ENCODE peak calls at places on chromosomes 13 and 19, in four cellular contexts. Y, Z, N and X are unnamed samples.

GRCh38 chr19:30871979-30872378 is 477.3 kb downstream of the TSHZ3 start:
- DNase-seq in Y (no peak), N (no peak), Z (no peak), X (no peak)

GRCh38 chr13:40345654-40346372 is 320.6 kb downstream of the FOXO1 start:
- DNase-seq in Z (no peak), Y (no peak), N (no peak), X (no peak)

GRCh38 chr13:26971990-26972888 is 199.4 kb downstream of the USP12 start:
- DNase-seq in Z (peak; percentile 51), Y (no peak), N (no peak), X (no peak)

GRCh38 chr19:28026636-28027035 is 1186.3 kb downstream of the UQCRFS1 start:
- DNase-seq in N (no peak), Y (no peak), Z (no peak), X (no peak)

GRCh38 chr13:76799696-76800095 is 86.5 kb downstream of the KCTD12 start:
- DNase-seq in Y (no peak), N (no peak), Z (no peak), X (no peak)

GRCh38 chr19:27744926-27745844 is 1467.8 kb downstream of the UQCRFS1 start:
- DNase-seq in Y (peak; percentile 5), N (no peak), Z (no peak), X (no peak)

GRCh38 chr19:28435551-28436261 is 777.2 kb downstream of the UQCRFS1 start:
- DNase-seq in Z (no peak), N (no peak), Y (no peak), X (no peak)

GRCh38 chr13:101917475-101917810 is 465.0 kb downstream of the ITGBL1 start:
- DNase-seq in Z (no peak), Y (no peak), N (no peak), X (no peak)

GRCh38 chr19:13082192-13083007 is 20.3 kb downstream of the LYL1 start:
- DNase-seq in Y (peak; percentile 73), N (no peak), Z (peak; percentile 48), X (no peak)

GRCh38 chr19:55638864-55639359 is 1.9 kb upstream of the ZNF580 start:
- DNase-seq in Z (peak; percentile 38), N (no peak), Y (no peak), X (no peak)

GRCh38 chr13:100560498-100561215 is 27.9 kb downstream of the GGACT start:
- DNase-seq in N (no peak), Y (no peak), Z (no peak), X (no peak)

GRCh38 chr19:44816301-44816700 is 7.4 kb downstream of the BCAM start:
- DNase-seq in Y (no peak), N (no peak), Z (no peak), X (no peak)

GRCh38 chr13:95716231-95716630 is 39.3 kb downstream of the DNAJC3 start:
- DNase-seq in Z (no peak), Y (no peak), N (no peak), X (no peak)

GRCh38 chr13:85278851-85279250 is 520.4 kb downstream of the SLITRK6 start:
- DNase-seq in Y (no peak), N (no peak), Z (no peak), X (no peak)

GRCh38 chr13:51534075-51534817 is 50.0 kb upstream of the WDFY2 start:
- DNase-seq in Y (peak; percentile 70), Z (no peak), N (peak; percentile 27), X (no peak)

GRCh38 chr13:93673885-93674284 is 447.3 kb downstream of the GPC6 start:
- DNase-seq in N (no peak), Y (no peak), Z (no peak), X (no peak)

GRCh38 chr19:49469828-49470614 is 4.0 kb upstream of the FLT3LG start:
- DNase-seq in N (no peak), Z (no peak), Y (no peak), X (no peak)

GRCh38 chr19:29714953-29715694 is at the start of gene C19orf12:
- DNase-seq in N (peak; percentile 74), Y (no peak), Z (peak; percentile 88), X (no peak)

GRCh38 chr13:32783067-32783466 is 196.8 kb downstream of the PDS5B start:
- DNase-seq in Y (no peak), Z (no peak), N (no peak), X (no peak)

GRCh38 chr19:38012944-38013343 is 105.9 kb downstream of the SIPA1L3 start:
- DNase-seq in Y (no peak), N (no peak), Z (no peak), X (no peak)

GRCh38 chr13:33249066-33249465 is 36.5 kb downstream of the STARD13 start:
- DNase-seq in N (no peak), Z (no peak), Y (no peak), X (no peak)

GRCh38 chr13:20776751-20777150 is 3.0 kb upstream of the EEF1AKMT1 start:
- DNase-seq in Z (no peak), Y (no peak), N (no peak), X (no peak)

GRCh38 chr19:10691178-10691881 is 9.9 kb upstream of the QTRT1 start:
- DNase-seq in N (no peak), Z (no peak), Y (no peak), X (no peak)

GRCh38 chr13:42039457-42039945 is 8.9 kb upstream of the DGKH start:
- DNase-seq in Z (no peak), N (no peak), Y (no peak), X (no peak)

GRCh38 chr19:5134683-5135082 is 165.8 kb downstream of the KDM4B start:
- DNase-seq in N (no peak), Z (no peak), Y (no peak), X (no peak)

GRCh38 chr13:59677966-59678814 is 485.5 kb downstream of the DIAPH3 start:
- DNase-seq in Y (no peak), Z (peak; percentile 64), N (no peak), X (peak; percentile 24)

GRCh38 chr19:34489175-34489574 is 7.6 kb downstream of the WTIP start:
- DNase-seq in Z (no peak), N (no peak), Y (no peak), X (no peak)

GRCh38 chr13:111551421-111551820 is 231.0 kb downstream of the TEX29 start:
- DNase-seq in Z (no peak), Y (no peak), N (no peak), X (no peak)

GRCh38 chr19:7849631-7850428 is 19.8 kb downstream of the EVI5L start:
- DNase-seq in Z (no peak), N (no peak), Y (no peak), X (no peak)

GRCh38 chr13:77389617-77389984 is 62.7 kb upstream of the MYCBP2 start:
- DNase-seq in Y (no peak), Z (no peak), N (no peak), X (no peak)

GRCh38 chr19:18800079-18800478 is 9.0 kb upstream of the COMP start:
- DNase-seq in N (no peak), Y (no peak), Z (no peak), X (no peak)

GRCh38 chr13:51776179-51776578 is 27.8 kb downstream of the DHRS12 start:
- DNase-seq in Z (no peak), N (no peak), Y (no peak), X (no peak)

GRCh38 chr13:29125145-29125933 is 305.2 kb downstream of the MTUS2 start:
- DNase-seq in Z (peak; percentile 22), Y (no peak), N (no peak), X (no peak)

GRCh38 chr19:35639321-35639639 is 2.3 kb upstream of the ETV2 start:
- DNase-seq in Y (no peak), Z (no peak), N (no peak), X (no peak)

GRCh38 chr19:46759817-46760333 is 13.6 kb upstream of the STRN4 start:
- DNase-seq in Y (peak; percentile 54), N (no peak), Z (no peak), X (peak; percentile 99)

GRCh38 chr13:98664924-98665637 is 87.4 kb downstream of the SLC15A1 start:
- DNase-seq in N (no peak), Z (no peak), Y (no peak), X (no peak)
- H3K4me3 ChIP-seq in N (no peak overlapping the region), Z (no peak overlapping the region), Y (no peak overlapping the region), X (no peak overlapping the region)

DNA sequence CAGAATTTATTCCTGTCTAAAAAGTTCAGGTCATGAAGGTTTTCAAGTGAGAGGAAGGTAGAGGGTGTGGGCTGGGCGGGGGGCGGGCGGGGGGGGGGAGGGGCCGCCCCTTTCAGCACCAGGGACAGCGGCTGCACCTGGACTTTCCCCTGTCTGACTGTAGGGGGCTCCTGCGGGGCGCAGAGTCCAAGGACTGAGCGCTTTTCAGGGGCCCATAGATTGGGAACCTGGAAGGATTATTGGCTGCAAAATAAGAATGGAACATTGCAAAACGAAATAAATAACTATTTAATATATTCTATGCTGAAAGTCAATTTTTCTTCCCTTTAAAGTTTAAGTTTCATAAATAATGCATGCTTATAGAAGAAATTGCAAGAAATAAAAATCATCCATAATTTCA is 8.9 kb upstream of the CYP4F3 start:
- DNase-seq in N (no peak), Y (no peak), Z (no peak), X (no peak)
- TF ChIP-seq CTCF in N (no peak), Y (no peak), Z (peak; percentile 42), X (peak; percentile 38)

DNA sequence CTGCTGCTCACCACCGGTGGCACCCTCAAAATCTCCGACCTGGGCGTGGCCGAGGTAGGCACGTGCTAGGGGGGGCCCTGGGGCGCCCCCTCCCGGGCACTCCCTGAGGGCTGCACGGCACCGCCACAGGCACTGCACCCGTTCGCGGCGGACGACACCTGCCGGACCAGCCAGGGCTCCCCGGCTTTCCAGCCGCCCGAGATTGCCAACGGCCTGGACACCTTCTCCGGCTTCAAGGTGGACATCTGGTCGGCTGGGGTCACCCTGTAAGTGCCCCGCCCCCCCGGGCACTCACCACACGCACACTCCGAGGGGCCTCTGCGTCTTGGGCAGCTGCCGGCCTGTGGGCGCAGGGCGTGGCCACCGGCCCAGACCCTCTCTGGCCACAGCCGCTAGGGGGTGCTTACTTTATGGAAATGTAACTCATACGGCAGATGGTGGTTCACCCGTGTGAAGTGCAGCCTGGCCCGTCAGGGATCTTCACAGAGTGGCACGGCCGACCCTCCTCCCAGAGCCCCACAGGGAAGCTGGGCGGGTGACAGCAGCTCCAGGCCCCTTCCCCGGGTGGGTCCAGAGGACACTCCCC is 15.0 kb downstream of the STK11 start:
- DNase-seq in Z (no peak), Y (no peak), N (no peak), X (no peak)
- H3K36me3 ChIP-seq in Z (peaks cover 8% of the 10 kb centered on the region), Y (peaks cover 50% of the 10 kb centered on the region), N (peaks cover 51% of the 10 kb centered on the region), X (peaks cover 19% of the 10 kb centered on the region)

DNA sequence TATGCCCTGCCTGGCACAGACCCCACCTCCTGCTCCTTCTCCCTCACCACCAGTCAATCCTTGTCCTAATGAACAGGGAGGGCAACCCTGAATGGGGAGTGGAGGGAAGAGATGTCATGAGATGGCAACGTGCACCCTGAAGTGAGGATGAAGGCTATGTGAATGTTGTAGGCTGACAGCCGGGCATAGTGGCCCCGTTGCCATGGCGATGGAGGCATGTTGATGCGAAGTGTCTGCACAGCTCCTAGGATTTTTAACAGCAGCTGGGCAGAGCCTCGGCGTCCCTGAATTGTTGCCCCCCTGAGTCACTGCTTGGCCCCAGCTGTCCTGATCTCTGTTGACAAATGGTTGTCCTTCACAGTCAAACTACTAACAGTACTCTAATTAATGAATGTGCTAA is 4.8 kb upstream of the ALOX5AP start:
- DNase-seq in Y (no peak), N (no peak), Z (no peak), X (no peak)
- H3K4me3 ChIP-seq in Y (no peak overlapping the region), N (no peak overlapping the region), Z (no peak overlapping the region), X (no peak overlapping the region)

DNA sequence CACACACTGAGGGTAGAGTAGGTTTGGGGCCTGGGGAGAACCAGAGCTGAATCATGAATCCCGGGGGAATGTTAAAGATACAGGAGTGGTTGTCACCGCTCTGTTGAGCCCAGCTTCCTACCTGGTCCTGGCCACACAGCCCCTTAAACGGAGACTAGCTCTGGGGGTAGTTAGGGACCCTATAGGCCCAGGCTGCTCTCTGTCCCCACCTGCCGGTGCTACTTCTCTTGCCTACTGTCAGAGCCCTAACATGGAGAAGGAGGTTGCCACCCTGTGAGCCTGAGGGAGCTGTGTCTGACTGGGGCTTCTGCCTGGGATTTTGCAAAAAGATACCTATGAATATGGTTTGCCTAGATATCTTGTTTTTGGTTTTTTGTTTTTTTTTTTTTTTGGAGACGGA is 36.6 kb upstream of the ZNF429 start:
- DNase-seq in N (no peak), Z (peak; percentile 15), Y (no peak), X (no peak)
- TF ChIP-seq CTCF in N (no peak), Z (no peak), Y (no peak), X (no peak)